ENCODE peak calls at places on chromosomes 12 and 14, in eight cellular contexts. F is K562, E is stomach, H is breast epithelium, V is upper lobe of left lung, M is Panc1, G is HCT116, O is GM23338. C is an unnamed sample.

GRCh38 chr12:52201520-52201839 is 9.7 kb upstream of the KRT80 start:
- DNase-seq in F (no peak), E (no peak), H (no peak), V (no peak), M (no peak), G (no peak), O (no peak), C (no peak)

GRCh38 chr12:8420506-8420905 is 35.3 kb upstream of the CLEC6A start:
- DNase-seq in F (no peak), E (no peak), H (no peak), V (no peak), M (no peak), G (no peak), O (no peak), C (no peak)

GRCh38 chr14:95123895-95124579 is 33.3 kb downstream of the DICER1 start:
- DNase-seq in F (no peak), E (no peak), H (no peak), V (no peak), M (no peak), G (no peak), O (no peak), C (no peak)

GRCh38 chr12:54879132-54879531 is 24.8 kb downstream of the MUCL1 start:
- DNase-seq in F (no peak), E (no peak), H (no peak), V (no peak), M (no peak), G (no peak), O (no peak), C (no peak)

GRCh38 chr12:56803750-56804149 is 40.6 kb downstream of the HSD17B6 start:
- DNase-seq in F (no peak), E (no peak), H (no peak), V (no peak), M (no peak), G (no peak), O (no peak), C (no peak)

GRCh38 chr12:16349132-16349463 is 1.7 kb downstream of the MGST1 start:
- DNase-seq in F (peak), E (peak), H (peak), V (peak), M (no peak), G (no peak), O (peak), C (no peak)

GRCh38 chr14:104863923-104864266 is 1.2 kb upstream of the CEP170B start:
- DNase-seq in F (no peak), E (no peak), H (no peak), V (no peak), M (no peak), G (no peak), O (no peak), C (no peak)

GRCh38 chr14:105300542-105301102 is at the start of gene BRF1:
- DNase-seq in F (peak), E (peak), H (peak), V (peak), M (no peak), G (peak), O (peak), C (peak)

GRCh38 chr12:120265483-120266179 is at the start of gene PXN:
- DNase-seq in F (peak), E (peak), H (peak), V (peak), M (no peak), G (peak), O (peak), C (peak)
- H3K4me3 ChIP-seq in F (peak), E (peak), H (peak), V (peak), M (peak), G (peak), O (peak), C (peak)

GRCh38 chr14:67964391-67964812 is 144.8 kb downstream of the RAD51B start:
- DNase-seq in F (no peak), E (no peak), H (no peak), V (no peak), M (no peak), G (no peak), O (no peak), C (no peak)
- TF ChIP-seq POLR2AphosphoS5 in F (no peak), E (no peak), H (no peak), V (no peak), M (no peak), G (no peak), O (no peak), C (peak)

GRCh38 chr14:65239143-65239672 is 136.9 kb upstream of the MAX start:
- DNase-seq in F (no peak), E (no peak), H (no peak), V (no peak), M (no peak), G (no peak), O (no peak), C (no peak)
- H3K4me3 ChIP-seq in F (no peak), E (no peak), H (no peak), V (no peak), M (no peak), G (peak), O (no peak), C (no peak)

GRCh38 chr12:99057670-99058069 is 412.6 kb downstream of the APAF1 start:
- DNase-seq in F (no peak), E (no peak), H (no peak), V (no peak), M (no peak), G (no peak), O (no peak), C (no peak)
- TF ChIP-seq POLR2AphosphoS5 in F (no peak), E (no peak), H (no peak), V (no peak), M (no peak), G (no peak), O (no peak), C (no peak)

GRCh38 chr12:1593232-1594044 is 943 bp downstream of the FBXL14 start:
- DNase-seq in F (no peak), E (peak), H (no peak), V (peak), M (no peak), G (no peak), O (peak), C (peak)

GRCh38 chr12:1590083-1590979 is 4.0 kb downstream of the FBXL14 start:
- DNase-seq in F (no peak), E (no peak), H (no peak), V (no peak), M (no peak), G (no peak), O (peak), C (no peak)

GRCh38 chr12:1592444-1593231 is 1.7 kb downstream of the FBXL14 start:
- DNase-seq in F (peak), E (no peak), H (no peak), V (peak), M (no peak), G (no peak), O (peak), C (no peak)

GRCh38 chr12:1591543-1591942 is 2.8 kb downstream of the FBXL14 start:
- DNase-seq in F (no peak), E (no peak), H (no peak), V (no peak), M (no peak), G (no peak), O (no peak), C (no peak)

DNA sequence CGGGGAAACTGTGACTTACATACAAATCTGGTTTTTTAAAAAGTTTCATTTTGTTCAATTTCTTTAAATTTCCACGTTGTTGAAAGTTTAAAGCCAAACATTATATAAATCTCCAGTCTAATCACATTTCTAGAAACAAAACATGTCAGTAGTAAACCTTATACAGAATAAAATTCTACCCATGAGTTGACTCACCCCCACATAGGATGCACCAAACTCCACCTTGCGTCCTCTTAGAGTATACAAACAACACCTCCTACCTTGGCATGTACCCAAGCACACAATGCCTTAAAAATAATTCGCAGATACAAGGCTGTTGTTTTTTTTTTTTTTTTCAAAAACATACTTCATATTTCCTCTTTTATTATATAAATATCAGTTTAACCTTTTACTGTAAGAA is 3.4 kb downstream of the FBXL14 start:
- DNase-seq in F (no peak), E (no peak), H (no peak), V (no peak), M (no peak), G (no peak), O (no peak), C (no peak)
- H3K4me3 ChIP-seq in F (no peak), E (peak), H (peak), V (no peak), M (peak), G (no peak), O (peak), C (peak)

DNA sequence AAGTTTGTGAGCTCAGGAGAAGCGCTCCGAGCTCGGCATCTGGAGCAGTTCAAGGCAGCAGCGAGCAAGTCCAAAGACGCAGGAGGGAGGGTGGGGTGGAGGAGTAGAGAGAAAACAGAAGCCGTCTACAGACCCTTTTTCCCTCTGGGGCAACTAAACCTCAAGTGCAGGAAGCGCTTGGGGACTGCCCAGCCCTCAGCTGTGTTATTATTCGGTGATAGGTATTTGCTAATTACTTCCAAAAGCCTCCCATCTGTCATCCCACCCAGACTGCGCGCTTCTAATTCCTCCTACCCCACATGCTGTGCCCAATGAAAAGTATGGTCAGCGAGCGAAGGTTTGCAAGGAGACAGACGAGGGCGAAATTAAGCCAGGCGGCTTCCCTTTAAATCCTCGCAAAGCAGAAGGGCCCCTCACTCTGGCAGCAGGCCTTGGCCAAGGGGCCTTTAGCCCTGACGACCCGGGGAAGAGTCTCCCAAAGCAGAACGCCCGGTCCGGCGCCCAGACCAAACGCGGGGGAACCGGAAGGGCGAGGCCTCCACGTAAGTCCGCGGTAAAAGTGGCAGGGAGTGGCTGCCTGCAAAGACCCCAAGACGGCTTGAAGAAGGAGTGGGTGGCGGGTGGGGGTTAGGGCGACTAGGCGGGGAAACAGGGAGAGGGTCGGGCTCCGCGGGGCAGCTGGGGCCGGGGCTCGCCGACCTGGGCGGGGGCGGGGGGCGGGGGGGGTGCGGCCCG is 502 bp upstream of the CD9 start:
- DNase-seq in F (no peak), E (no peak), H (peak), V (peak), M (no peak), G (no peak), O (peak), C (no peak)
- TF ChIP-seq POLR2AphosphoS5 in F (no peak), E (no peak), H (no peak), V (no peak), M (no peak), G (no peak), O (no peak), C (no peak)

GRCh38 chr14:22870811-22871199 is 735 bp upstream of the LRP10 start:
- DNase-seq in F (no peak), E (no peak), H (no peak), V (no peak), M (no peak), G (no peak), O (no peak), C (no peak)
- H3K4me3 ChIP-seq in F (peak), E (peak), H (peak), V (peak), M (peak), G (peak), O (peak), C (peak)

DNA sequence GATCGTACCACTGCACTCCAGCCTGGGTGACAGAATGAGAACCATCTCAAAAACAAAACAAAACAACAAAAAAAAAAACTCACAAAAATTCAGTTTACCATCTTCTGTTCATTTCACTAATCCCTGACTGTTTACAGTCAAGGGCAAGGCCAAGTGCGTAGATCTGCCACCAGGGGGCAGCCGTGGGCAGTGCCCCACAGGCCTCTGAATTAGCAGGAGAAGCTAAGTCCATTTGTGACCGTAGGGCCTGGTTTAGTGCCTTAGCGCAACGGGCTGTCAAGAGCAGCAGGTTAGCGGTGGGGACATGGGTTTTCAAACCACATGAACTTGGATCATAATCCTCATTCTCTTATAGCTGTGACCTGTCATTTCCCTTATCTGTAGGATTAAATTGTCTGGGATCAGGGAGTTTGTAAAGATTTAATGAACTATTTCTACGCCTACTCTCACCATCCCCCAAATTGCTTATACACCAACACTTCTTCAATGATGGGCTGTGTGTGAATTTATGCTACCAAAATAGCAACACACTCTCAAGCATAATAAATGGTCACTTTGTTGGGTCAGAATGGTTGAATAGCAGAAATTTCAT is 49.0 kb downstream of the KCTD10 start:
- DNase-seq in F (peak), E (peak), H (peak), V (peak), M (peak), G (peak), O (peak), C (peak)
- TF ChIP-seq POLR2AphosphoS5 in F (no peak), E (no peak), H (peak), V (no peak), M (no peak), G (no peak), O (no peak), C (no peak)

GRCh38 chr14:38210587-38211257 is 3.0 kb downstream of the SSTR1 start:
- DNase-seq in F (no peak), E (peak), H (no peak), V (no peak), M (no peak), G (no peak), O (peak), C (no peak)
- H3K4me3 ChIP-seq in F (no peak), E (peak), H (peak), V (peak), M (no peak), G (no peak), O (peak), C (peak)

DNA sequence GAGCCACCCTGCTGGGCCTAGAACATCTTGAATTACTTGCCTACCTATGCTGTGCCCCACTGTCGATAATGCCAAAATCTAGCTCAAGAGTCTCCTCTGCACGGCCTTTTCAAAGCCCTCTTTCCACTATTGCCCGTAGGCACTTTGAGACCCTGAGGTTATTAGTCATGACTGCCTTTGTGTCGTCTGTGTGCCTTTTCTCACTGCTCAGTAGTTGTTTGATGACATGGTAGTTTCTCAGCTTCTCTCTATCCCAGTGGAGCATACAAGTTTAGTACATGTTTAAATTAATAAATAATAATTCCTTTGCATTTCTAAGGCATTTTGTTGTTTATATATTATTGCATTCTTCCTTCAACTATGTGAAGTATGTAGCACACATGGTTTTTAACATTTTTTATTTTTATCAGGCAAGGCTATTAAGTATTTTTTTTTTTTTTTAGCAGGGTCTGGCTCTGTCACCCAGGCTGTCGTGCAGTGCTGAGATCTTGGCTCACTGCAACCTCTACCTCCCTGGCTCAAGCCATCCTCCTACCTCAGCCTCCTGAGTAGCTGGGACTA is 458.1 kb downstream of the PCNX1 start:
- DNase-seq in F (no peak), E (no peak), H (no peak), V (no peak), M (no peak), G (no peak), O (no peak), C (no peak)
- TF ChIP-seq POLR2AphosphoS5 in F (no peak), E (no peak), H (no peak), V (no peak), M (no peak), G (no peak), O (no peak), C (no peak)

C was measured in suprapubic skin.